ENCODE peak calls at places on chromosomes 12 and 14, in nine cellular contexts. One of them, this sample, is unnamed.

GRCh38 chr12:78210894-78211302 is 380.2 kb downstream of the NAV3 start:
- DNase-seq in GM12878: no peak
- DNase-seq in lower lobe of right lung: no peak
- DNase-seq in activated gamma-delta T cell treated with anti-CD3 and anti-CD28 coated beads, Interleukin-2, amount 50 U/mL, for 16 hours: no peak
- DNase-seq in naive thymus-derived CD4-positive, alpha-beta T cell: no peak
- DNase-seq in kidney epithelial cell: peak; percentile 70
- DNase-seq in renal cortical epithelial cell: peak; percentile 99
- DNase-seq in D341Med: no peak
- DNase-seq in NCI-H2171 treated with DMSO at 0.1 percent for 48 hours: peak; percentile 25
- DNase-seq in this sample: peak; percentile 85

GRCh38 chr12:92769124-92769901 is 66.5 kb downstream of the PLEKHG7 start:
- DNase-seq in renal cortical epithelial cell: peak; percentile 56
- DNase-seq in kidney epithelial cell: no peak
- DNase-seq in naive thymus-derived CD4-positive, alpha-beta T cell: no peak
- DNase-seq in GM12878: no peak
- DNase-seq in activated gamma-delta T cell treated with anti-CD3 and anti-CD28 coated beads, Interleukin-2, amount 50 U/mL, for 16 hours: no peak
- DNase-seq in lower lobe of right lung: no peak
- DNase-seq in D341Med: no peak
- DNase-seq in NCI-H2171 treated with DMSO at 0.1 percent for 48 hours: no peak
- DNase-seq in this sample: peak; percentile 37

GRCh38 chr14:104214819-104215218 is 76.4 kb downstream of the KIF26A start:
- DNase-seq in activated gamma-delta T cell treated with anti-CD3 and anti-CD28 coated beads, Interleukin-2, amount 50 U/mL, for 16 hours: no peak
- DNase-seq in GM12878: no peak
- DNase-seq in kidney epithelial cell: no peak
- DNase-seq in naive thymus-derived CD4-positive, alpha-beta T cell: no peak
- DNase-seq in D341Med: no peak
- DNase-seq in lower lobe of right lung: no peak
- DNase-seq in renal cortical epithelial cell: no peak
- DNase-seq in NCI-H2171 treated with DMSO at 0.1 percent for 48 hours: no peak
- DNase-seq in this sample: no peak

GRCh38 chr12:106058256-106059182 is 80.2 kb downstream of the NUAK1 start:
- DNase-seq in GM12878: no peak
- DNase-seq in D341Med: no peak
- DNase-seq in activated gamma-delta T cell treated with anti-CD3 and anti-CD28 coated beads, Interleukin-2, amount 50 U/mL, for 16 hours: no peak
- DNase-seq in NCI-H2171 treated with DMSO at 0.1 percent for 48 hours: peak; percentile 75
- DNase-seq in renal cortical epithelial cell: peak; percentile 77
- DNase-seq in naive thymus-derived CD4-positive, alpha-beta T cell: no peak
- DNase-seq in kidney epithelial cell: no peak
- DNase-seq in lower lobe of right lung: no peak
- DNase-seq in this sample: peak; percentile 82

GRCh38 chr12:41684997-41685396 is 459.7 kb downstream of the GXYLT1 start:
- DNase-seq in renal cortical epithelial cell: no peak
- DNase-seq in kidney epithelial cell: no peak
- DNase-seq in GM12878: no peak
- DNase-seq in naive thymus-derived CD4-positive, alpha-beta T cell: no peak
- DNase-seq in NCI-H2171 treated with DMSO at 0.1 percent for 48 hours: no peak
- DNase-seq in activated gamma-delta T cell treated with anti-CD3 and anti-CD28 coated beads, Interleukin-2, amount 50 U/mL, for 16 hours: no peak
- DNase-seq in D341Med: no peak
- DNase-seq in lower lobe of right lung: no peak
- DNase-seq in this sample: no peak

GRCh38 chr12:53208435-53208834 is 1.4 kb upstream of the ITGB7 start:
- DNase-seq in activated gamma-delta T cell treated with anti-CD3 and anti-CD28 coated beads, Interleukin-2, amount 50 U/mL, for 16 hours: no peak
- DNase-seq in kidney epithelial cell: no peak
- DNase-seq in NCI-H2171 treated with DMSO at 0.1 percent for 48 hours: no peak
- DNase-seq in renal cortical epithelial cell: no peak
- DNase-seq in GM12878: no peak
- DNase-seq in D341Med: no peak
- DNase-seq in naive thymus-derived CD4-positive, alpha-beta T cell: no peak
- DNase-seq in lower lobe of right lung: no peak
- DNase-seq in this sample: no peak

GRCh38 chr12:96770239-96770780 is 136.7 kb upstream of the NEDD1 start:
- DNase-seq in activated gamma-delta T cell treated with anti-CD3 and anti-CD28 coated beads, Interleukin-2, amount 50 U/mL, for 16 hours: no peak
- DNase-seq in renal cortical epithelial cell: no peak
- DNase-seq in GM12878: no peak
- DNase-seq in kidney epithelial cell: no peak
- DNase-seq in NCI-H2171 treated with DMSO at 0.1 percent for 48 hours: peak; percentile 1
- DNase-seq in lower lobe of right lung: no peak
- DNase-seq in D341Med: no peak
- DNase-seq in naive thymus-derived CD4-positive, alpha-beta T cell: no peak
- DNase-seq in this sample: no peak

GRCh38 chr12:118979763-118980406 is 1.5 kb upstream of the SRRM4 start:
- DNase-seq in GM12878: no peak
- DNase-seq in kidney epithelial cell: no peak
- DNase-seq in NCI-H2171 treated with DMSO at 0.1 percent for 48 hours: peak; percentile 90
- DNase-seq in naive thymus-derived CD4-positive, alpha-beta T cell: peak; percentile 21
- DNase-seq in renal cortical epithelial cell: peak; percentile 39
- DNase-seq in D341Med: peak; percentile 88
- DNase-seq in lower lobe of right lung: peak; percentile 49
- DNase-seq in activated gamma-delta T cell treated with anti-CD3 and anti-CD28 coated beads, Interleukin-2, amount 50 U/mL, for 16 hours: no peak
- DNase-seq in this sample: peak; percentile 40

GRCh38 chr14:100439781-100440180 is 116.6 kb downstream of the SLC25A47 start:
- DNase-seq in D341Med: no peak
- DNase-seq in naive thymus-derived CD4-positive, alpha-beta T cell: no peak
- DNase-seq in GM12878: no peak
- DNase-seq in renal cortical epithelial cell: no peak
- DNase-seq in NCI-H2171 treated with DMSO at 0.1 percent for 48 hours: no peak
- DNase-seq in kidney epithelial cell: no peak
- DNase-seq in activated gamma-delta T cell treated with anti-CD3 and anti-CD28 coated beads, Interleukin-2, amount 50 U/mL, for 16 hours: no peak
- DNase-seq in lower lobe of right lung: no peak
- DNase-seq in this sample: peak; percentile 76

GRCh38 chr14:66233571-66233970 is 252.6 kb upstream of the CCDC196 start:
- DNase-seq in lower lobe of right lung: no peak
- DNase-seq in GM12878: no peak
- DNase-seq in renal cortical epithelial cell: no peak
- DNase-seq in kidney epithelial cell: no peak
- DNase-seq in D341Med: no peak
- DNase-seq in NCI-H2171 treated with DMSO at 0.1 percent for 48 hours: peak; percentile 82
- DNase-seq in naive thymus-derived CD4-positive, alpha-beta T cell: no peak
- DNase-seq in activated gamma-delta T cell treated with anti-CD3 and anti-CD28 coated beads, Interleukin-2, amount 50 U/mL, for 16 hours: no peak
- DNase-seq in this sample: no peak

GRCh38 chr12:130952545-130952954 is 1.2 kb upstream of the ADGRD1 start:
- DNase-seq in D341Med: no peak
- DNase-seq in activated gamma-delta T cell treated with anti-CD3 and anti-CD28 coated beads, Interleukin-2, amount 50 U/mL, for 16 hours: no peak
- DNase-seq in renal cortical epithelial cell: no peak
- DNase-seq in GM12878: no peak
- DNase-seq in naive thymus-derived CD4-positive, alpha-beta T cell: no peak
- DNase-seq in lower lobe of right lung: no peak
- DNase-seq in NCI-H2171 treated with DMSO at 0.1 percent for 48 hours: no peak
- DNase-seq in kidney epithelial cell: no peak
- DNase-seq in this sample: no peak

GRCh38 chr12:120725151-120725658 is 421 bp upstream of the ACADS start:
- DNase-seq in renal cortical epithelial cell: no peak
- DNase-seq in lower lobe of right lung: no peak
- DNase-seq in NCI-H2171 treated with DMSO at 0.1 percent for 48 hours: no peak
- DNase-seq in kidney epithelial cell: no peak
- DNase-seq in activated gamma-delta T cell treated with anti-CD3 and anti-CD28 coated beads, Interleukin-2, amount 50 U/mL, for 16 hours: no peak
- DNase-seq in GM12878: no peak
- DNase-seq in D341Med: no peak
- DNase-seq in naive thymus-derived CD4-positive, alpha-beta T cell: no peak
- DNase-seq in this sample: no peak

GRCh38 chr14:104137297-104138097 is 890 bp upstream of the KIF26A start:
- DNase-seq in renal cortical epithelial cell: no peak
- DNase-seq in naive thymus-derived CD4-positive, alpha-beta T cell: peak; percentile 77
- DNase-seq in NCI-H2171 treated with DMSO at 0.1 percent for 48 hours: peak; percentile 79
- DNase-seq in kidney epithelial cell: no peak
- DNase-seq in lower lobe of right lung: peak; percentile 71
- DNase-seq in activated gamma-delta T cell treated with anti-CD3 and anti-CD28 coated beads, Interleukin-2, amount 50 U/mL, for 16 hours: peak; percentile 36
- DNase-seq in GM12878: no peak
- DNase-seq in D341Med: peak; percentile 91
- DNase-seq in this sample: peak; percentile 19

GRCh38 chr12:109539508-109539907 is 33.8 kb downstream of the MMAB start:
- DNase-seq in activated gamma-delta T cell treated with anti-CD3 and anti-CD28 coated beads, Interleukin-2, amount 50 U/mL, for 16 hours: no peak
- DNase-seq in kidney epithelial cell: no peak
- DNase-seq in lower lobe of right lung: no peak
- DNase-seq in GM12878: no peak
- DNase-seq in naive thymus-derived CD4-positive, alpha-beta T cell: no peak
- DNase-seq in renal cortical epithelial cell: no peak
- DNase-seq in D341Med: no peak
- DNase-seq in NCI-H2171 treated with DMSO at 0.1 percent for 48 hours: no peak
- DNase-seq in this sample: peak; percentile 52

GRCh38 chr12:67593871-67594330 is 54.6 kb upstream of the DYRK2 start:
- DNase-seq in D341Med: no peak
- DNase-seq in lower lobe of right lung: no peak
- DNase-seq in activated gamma-delta T cell treated with anti-CD3 and anti-CD28 coated beads, Interleukin-2, amount 50 U/mL, for 16 hours: no peak
- DNase-seq in GM12878: no peak
- DNase-seq in naive thymus-derived CD4-positive, alpha-beta T cell: no peak
- DNase-seq in kidney epithelial cell: no peak
- DNase-seq in renal cortical epithelial cell: no peak
- DNase-seq in NCI-H2171 treated with DMSO at 0.1 percent for 48 hours: no peak
- DNase-seq in this sample: no peak

GRCh38 chr12:12776261-12776660 is 9.2 kb upstream of the APOLD1 start:
- DNase-seq in lower lobe of right lung: no peak
- DNase-seq in renal cortical epithelial cell: no peak
- DNase-seq in kidney epithelial cell: peak; percentile 10
- DNase-seq in naive thymus-derived CD4-positive, alpha-beta T cell: no peak
- DNase-seq in GM12878: no peak
- DNase-seq in activated gamma-delta T cell treated with anti-CD3 and anti-CD28 coated beads, Interleukin-2, amount 50 U/mL, for 16 hours: no peak
- DNase-seq in NCI-H2171 treated with DMSO at 0.1 percent for 48 hours: peak; percentile 29
- DNase-seq in D341Med: no peak
- DNase-seq in this sample: peak; percentile 59

GRCh38 chr12:51378749-51379148 is 12.5 kb downstream of the GALNT6 start:
- DNase-seq in GM12878: no peak
- DNase-seq in activated gamma-delta T cell treated with anti-CD3 and anti-CD28 coated beads, Interleukin-2, amount 50 U/mL, for 16 hours: no peak
- DNase-seq in lower lobe of right lung: no peak
- DNase-seq in naive thymus-derived CD4-positive, alpha-beta T cell: no peak
- DNase-seq in kidney epithelial cell: no peak
- DNase-seq in D341Med: no peak
- DNase-seq in NCI-H2171 treated with DMSO at 0.1 percent for 48 hours: no peak
- DNase-seq in renal cortical epithelial cell: no peak
- DNase-seq in this sample: no peak

GRCh38 chr12:26402648-26403047 is 207.3 kb downstream of the SSPN start:
- DNase-seq in naive thymus-derived CD4-positive, alpha-beta T cell: no peak
- DNase-seq in GM12878: no peak
- DNase-seq in renal cortical epithelial cell: peak; percentile 79
- DNase-seq in kidney epithelial cell: peak; percentile 53
- DNase-seq in NCI-H2171 treated with DMSO at 0.1 percent for 48 hours: peak; percentile 10
- DNase-seq in D341Med: no peak
- DNase-seq in lower lobe of right lung: no peak
- DNase-seq in activated gamma-delta T cell treated with anti-CD3 and anti-CD28 coated beads, Interleukin-2, amount 50 U/mL, for 16 hours: no peak
- DNase-seq in this sample: peak; percentile 9

GRCh38 chr14:100211893-100212292 is 27.1 kb upstream of the YY1 start:
- DNase-seq in naive thymus-derived CD4-positive, alpha-beta T cell: no peak
- DNase-seq in D341Med: no peak
- DNase-seq in renal cortical epithelial cell: no peak
- DNase-seq in GM12878: no peak
- DNase-seq in kidney epithelial cell: no peak
- DNase-seq in lower lobe of right lung: no peak
- DNase-seq in NCI-H2171 treated with DMSO at 0.1 percent for 48 hours: no peak
- DNase-seq in activated gamma-delta T cell treated with anti-CD3 and anti-CD28 coated beads, Interleukin-2, amount 50 U/mL, for 16 hours: no peak
- DNase-seq in this sample: no peak

GRCh38 chr12:67820694-67821093 is 168.6 kb upstream of the IFNG-AS1 start:
- DNase-seq in kidney epithelial cell: no peak
- DNase-seq in activated gamma-delta T cell treated with anti-CD3 and anti-CD28 coated beads, Interleukin-2, amount 50 U/mL, for 16 hours: no peak
- DNase-seq in D341Med: no peak
- DNase-seq in GM12878: no peak
- DNase-seq in naive thymus-derived CD4-positive, alpha-beta T cell: no peak
- DNase-seq in NCI-H2171 treated with DMSO at 0.1 percent for 48 hours: no peak
- DNase-seq in renal cortical epithelial cell: no peak
- DNase-seq in lower lobe of right lung: no peak
- DNase-seq in this sample: no peak

GRCh38 chr14:36028218-36028617 is 148.3 kb downstream of the PTCSC3 start:
- DNase-seq in kidney epithelial cell: no peak
- DNase-seq in lower lobe of right lung: no peak
- DNase-seq in NCI-H2171 treated with DMSO at 0.1 percent for 48 hours: no peak
- DNase-seq in naive thymus-derived CD4-positive, alpha-beta T cell: no peak
- DNase-seq in GM12878: no peak
- DNase-seq in renal cortical epithelial cell: no peak
- DNase-seq in D341Med: no peak
- DNase-seq in activated gamma-delta T cell treated with anti-CD3 and anti-CD28 coated beads, Interleukin-2, amount 50 U/mL, for 16 hours: no peak
- DNase-seq in this sample: no peak

GRCh38 chr12:67284561-67284960 is 15.4 kb downstream of the CAND1 start:
- DNase-seq in naive thymus-derived CD4-positive, alpha-beta T cell: no peak
- DNase-seq in D341Med: no peak
- DNase-seq in lower lobe of right lung: no peak
- DNase-seq in GM12878: no peak
- DNase-seq in activated gamma-delta T cell treated with anti-CD3 and anti-CD28 coated beads, Interleukin-2, amount 50 U/mL, for 16 hours: no peak
- DNase-seq in kidney epithelial cell: no peak
- DNase-seq in NCI-H2171 treated with DMSO at 0.1 percent for 48 hours: no peak
- DNase-seq in renal cortical epithelial cell: no peak
- DNase-seq in this sample: no peak

GRCh38 chr14:71475916-71476315 is 456.3 kb upstream of the RGS6 start:
- DNase-seq in lower lobe of right lung: no peak
- DNase-seq in naive thymus-derived CD4-positive, alpha-beta T cell: no peak
- DNase-seq in D341Med: no peak
- DNase-seq in kidney epithelial cell: no peak
- DNase-seq in renal cortical epithelial cell: no peak
- DNase-seq in GM12878: no peak
- DNase-seq in activated gamma-delta T cell treated with anti-CD3 and anti-CD28 coated beads, Interleukin-2, amount 50 U/mL, for 16 hours: no peak
- DNase-seq in NCI-H2171 treated with DMSO at 0.1 percent for 48 hours: no peak
- DNase-seq in this sample: no peak

GRCh38 chr14:36524220-36524837 is 4.3 kb upstream of the NKX2-1 start:
- DNase-seq in lower lobe of right lung: no peak
- DNase-seq in NCI-H2171 treated with DMSO at 0.1 percent for 48 hours: no peak
- DNase-seq in GM12878: no peak
- DNase-seq in naive thymus-derived CD4-positive, alpha-beta T cell: no peak
- DNase-seq in activated gamma-delta T cell treated with anti-CD3 and anti-CD28 coated beads, Interleukin-2, amount 50 U/mL, for 16 hours: no peak
- DNase-seq in D341Med: peak; percentile 34
- DNase-seq in renal cortical epithelial cell: no peak
- DNase-seq in kidney epithelial cell: no peak
- DNase-seq in this sample: no peak

GRCh38 chr12:81992461-81992860 is 233.3 kb upstream of the PPFIA2 start:
- DNase-seq in NCI-H2171 treated with DMSO at 0.1 percent for 48 hours: peak; percentile 18
- DNase-seq in kidney epithelial cell: no peak
- DNase-seq in GM12878: no peak
- DNase-seq in D341Med: peak; percentile 34
- DNase-seq in renal cortical epithelial cell: peak; percentile 70
- DNase-seq in activated gamma-delta T cell treated with anti-CD3 and anti-CD28 coated beads, Interleukin-2, amount 50 U/mL, for 16 hours: no peak
- DNase-seq in naive thymus-derived CD4-positive, alpha-beta T cell: no peak
- DNase-seq in lower lobe of right lung: no peak
- DNase-seq in this sample: peak; percentile 23

GRCh38 chr14:104795781-104796681 is 483 bp upstream of the AKT1 start:
- DNase-seq in NCI-H2171 treated with DMSO at 0.1 percent for 48 hours: no peak
- DNase-seq in GM12878: no peak
- DNase-seq in naive thymus-derived CD4-positive, alpha-beta T cell: peak; percentile 72
- DNase-seq in activated gamma-delta T cell treated with anti-CD3 and anti-CD28 coated beads, Interleukin-2, amount 50 U/mL, for 16 hours: peak; percentile 28
- DNase-seq in renal cortical epithelial cell: no peak
- DNase-seq in lower lobe of right lung: no peak
- DNase-seq in kidney epithelial cell: no peak
- DNase-seq in D341Med: peak; percentile 94
- DNase-seq in this sample: no peak

GRCh38 chr14:78701246-78701645 is 531.1 kb downstream of the NRXN3 start:
- DNase-seq in activated gamma-delta T cell treated with anti-CD3 and anti-CD28 coated beads, Interleukin-2, amount 50 U/mL, for 16 hours: no peak
- DNase-seq in GM12878: no peak
- DNase-seq in lower lobe of right lung: no peak
- DNase-seq in D341Med: no peak
- DNase-seq in kidney epithelial cell: no peak
- DNase-seq in NCI-H2171 treated with DMSO at 0.1 percent for 48 hours: no peak
- DNase-seq in naive thymus-derived CD4-positive, alpha-beta T cell: no peak
- DNase-seq in renal cortical epithelial cell: no peak
- DNase-seq in this sample: no peak

GRCh38 chr12:16524378-16524777 is 81.6 kb downstream of the LMO3 start:
- DNase-seq in D341Med: no peak
- DNase-seq in lower lobe of right lung: no peak
- DNase-seq in naive thymus-derived CD4-positive, alpha-beta T cell: no peak
- DNase-seq in kidney epithelial cell: no peak
- DNase-seq in NCI-H2171 treated with DMSO at 0.1 percent for 48 hours: no peak
- DNase-seq in renal cortical epithelial cell: peak; percentile 23
- DNase-seq in activated gamma-delta T cell treated with anti-CD3 and anti-CD28 coated beads, Interleukin-2, amount 50 U/mL, for 16 hours: no peak
- DNase-seq in GM12878: no peak
- DNase-seq in this sample: no peak

GRCh38 chr14:89420502-89420901 is 3.5 kb upstream of the FOXN3 start:
- DNase-seq in activated gamma-delta T cell treated with anti-CD3 and anti-CD28 coated beads, Interleukin-2, amount 50 U/mL, for 16 hours: no peak
- DNase-seq in kidney epithelial cell: no peak
- DNase-seq in D341Med: no peak
- DNase-seq in naive thymus-derived CD4-positive, alpha-beta T cell: no peak
- DNase-seq in GM12878: no peak
- DNase-seq in renal cortical epithelial cell: no peak
- DNase-seq in NCI-H2171 treated with DMSO at 0.1 percent for 48 hours: no peak
- DNase-seq in lower lobe of right lung: no peak
- DNase-seq in this sample: no peak

GRCh38 chr14:20632831-20633771 is 8.4 kb downstream of the OR6S1 start:
- DNase-seq in kidney epithelial cell: no peak
- DNase-seq in lower lobe of right lung: no peak
- DNase-seq in NCI-H2171 treated with DMSO at 0.1 percent for 48 hours: peak; percentile 88
- DNase-seq in activated gamma-delta T cell treated with anti-CD3 and anti-CD28 coated beads, Interleukin-2, amount 50 U/mL, for 16 hours: peak; percentile 41
- DNase-seq in renal cortical epithelial cell: peak; percentile 59
- DNase-seq in GM12878: peak; percentile 76
- DNase-seq in naive thymus-derived CD4-positive, alpha-beta T cell: peak; percentile 64
- DNase-seq in D341Med: peak; percentile 74
- DNase-seq in this sample: peak; percentile 65

GRCh38 chr14:33551963-33552362 is 398.9 kb downstream of the EGLN3 start:
- DNase-seq in kidney epithelial cell: no peak
- DNase-seq in NCI-H2171 treated with DMSO at 0.1 percent for 48 hours: peak; percentile 54
- DNase-seq in D341Med: no peak
- DNase-seq in renal cortical epithelial cell: peak; percentile 62
- DNase-seq in activated gamma-delta T cell treated with anti-CD3 and anti-CD28 coated beads, Interleukin-2, amount 50 U/mL, for 16 hours: no peak
- DNase-seq in GM12878: no peak
- DNase-seq in naive thymus-derived CD4-positive, alpha-beta T cell: no peak
- DNase-seq in lower lobe of right lung: no peak
- DNase-seq in this sample: no peak